ENCODE peak calls at places on chromosomes 5 and 9, in ten cellular contexts. I, Q, S, K, U, A, X, M, N and H are unnamed samples.

GRCh38 chr5:40554794-40555193 is 124.9 kb upstream of the PTGER4 start:
- DNase-seq in I (no peak), Q (no peak), S (no peak), K (no peak), U (no peak), A (no peak), X (no peak), M (no peak), N (no peak), H (no peak)

GRCh38 chr9:74942801-74943200 is 9.9 kb downstream of the C9orf40 start:
- DNase-seq in I (no peak), Q (no peak), S (no peak), K (no peak), U (no peak), A (no peak), X (no peak), M (no peak), N (no peak), H (no peak)

GRCh38 chr5:96579711-96580110 is 82.5 kb upstream of the CAST start:
- DNase-seq in I (no peak), Q (no peak), S (no peak), K (no peak), U (no peak), A (no peak), X (no peak), M (no peak), N (no peak), H (no peak)

GRCh38 chr5:177130211-177131018 is 3.2 kb upstream of the NSD1 start:
- DNase-seq in I (no peak), Q (no peak), S (no peak), K (no peak), U (no peak), A (peak; percentile 38), X (no peak), M (no peak), N (no peak), H (no peak)

GRCh38 chr5:151612689-151613427 is 21.7 kb upstream of the FAT2 start:
- DNase-seq in I (no peak), Q (no peak), S (no peak), K (no peak), U (no peak), A (no peak), X (no peak), M (no peak), N (peak; percentile 93), H (no peak)

GRCh38 chr9:93824386-93825294 is 130.5 kb downstream of the BARX1 start:
- DNase-seq in I (no peak), Q (no peak), S (no peak), K (no peak), U (no peak), A (peak; percentile 24), X (no peak), M (no peak), N (no peak), H (no peak)

GRCh38 chr5:148748702-148749101 is 77.7 kb upstream of the ADRB2 start:
- DNase-seq in I (no peak), Q (no peak), S (no peak), K (no peak), U (no peak), A (no peak), X (no peak), M (no peak), N (no peak), H (no peak)

GRCh38 chr9:116193636-116194035 is 40.0 kb downstream of the PAPPA start:
- DNase-seq in I (no peak), Q (no peak), S (no peak), K (no peak), U (no peak), A (no peak), X (peak; percentile 44), M (no peak), N (peak; percentile 68), H (no peak)

GRCh38 chr5:78647411-78647818 is 1.2 kb downstream of the LHFPL2 start:
- DNase-seq in I (peak; percentile 49), Q (no peak), S (no peak), K (no peak), U (no peak), A (peak; percentile 71), X (no peak), M (peak; percentile 46), N (no peak), H (no peak)

GRCh38 chr5:135085133-135085935 is 51.3 kb upstream of the PITX1 start:
- DNase-seq in I (no peak), Q (no peak), S (no peak), K (no peak), U (no peak), A (peak; percentile 35), X (no peak), M (no peak), N (no peak), H (no peak)

GRCh38 chr9:135039266-135039870 is 48.1 kb upstream of the OLFM1 start:
- DNase-seq in I (no peak), Q (no peak), S (no peak), K (no peak), U (no peak), A (peak; percentile 40), X (no peak), M (no peak), N (no peak), H (no peak)

GRCh38 chr5:1173485-1174070 is 27.8 kb upstream of the SLC6A19 start:
- DNase-seq in I (no peak), Q (no peak), S (no peak), K (no peak), U (peak; percentile 13), A (no peak), X (no peak), M (no peak), N (no peak), H (no peak)

GRCh38 chr9:129282308-129283211 is 104.5 kb upstream of the IER5L start:
- DNase-seq in I (no peak), Q (peak; percentile 26), S (no peak), K (no peak), U (peak; percentile 17), A (peak; percentile 61), X (no peak), M (peak; percentile 54), N (no peak), H (no peak)

GRCh38 chr5:142327111-142327842 is 2.5 kb upstream of the SPRY4 start:
- DNase-seq in I (peak; percentile 52), Q (no peak), S (no peak), K (no peak), U (no peak), A (peak; percentile 58), X (peak; percentile 80), M (no peak), N (no peak), H (no peak)

DNA sequence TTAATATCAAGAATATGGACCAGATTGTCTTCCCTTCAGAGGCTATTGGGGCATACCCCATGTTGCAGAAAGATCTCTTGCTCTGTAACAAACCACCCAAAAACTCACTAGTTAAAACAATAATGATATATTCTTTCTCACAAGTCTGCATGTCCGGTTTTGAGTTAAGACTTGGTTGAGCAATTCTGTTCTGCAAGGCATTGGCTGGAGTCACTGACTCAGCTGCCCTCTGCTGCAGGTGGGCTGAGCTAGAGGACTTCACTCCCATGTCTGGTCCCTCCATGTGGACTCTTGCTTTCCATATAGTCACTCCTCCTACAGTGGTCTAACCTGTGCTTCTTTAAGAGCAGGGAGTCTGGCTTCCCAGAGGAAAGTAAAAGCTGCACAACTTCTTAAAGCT is 73.4 kb downstream of the ESM1 start:
- DNase-seq in I (no peak), Q (no peak), S (no peak), K (no peak), U (no peak), A (no peak), X (no peak), M (no peak), N (no peak), H (no peak)
- H3K27me3 ChIP-seq in I (no peaks in the 10 kb centered on the region), Q (no peaks in the 10 kb centered on the region), S (no peaks in the 10 kb centered on the region), K (no peaks in the 10 kb centered on the region), U (no peaks in the 10 kb centered on the region), A (no peaks in the 10 kb centered on the region), X (no peaks in the 10 kb centered on the region), M (no peaks in the 10 kb centered on the region), N (peaks cover 3% of the 10 kb centered on the region), H (peaks cover 64% of the 10 kb centered on the region)

GRCh38 chr5:17316973-17317459 is 99.6 kb downstream of the BASP1 start:
- DNase-seq in I (no peak), Q (no peak), S (no peak), K (no peak), U (no peak), A (no peak), X (no peak), M (no peak), N (no peak), H (no peak)

GRCh38 chr5:17315710-17316221 is 98.3 kb downstream of the BASP1 start:
- DNase-seq in I (no peak), Q (no peak), S (no peak), K (no peak), U (no peak), A (no peak), X (peak; percentile 44), M (no peak), N (no peak), H (no peak)

GRCh38 chr5:17314907-17315471 is 97.6 kb downstream of the BASP1 start:
- DNase-seq in I (no peak), Q (no peak), S (no peak), K (no peak), U (no peak), A (no peak), X (no peak), M (no peak), N (no peak), H (no peak)

GRCh38 chr5:17312358-17312757 is 94.9 kb downstream of the BASP1 start:
- DNase-seq in I (no peak), Q (no peak), S (no peak), K (no peak), U (no peak), A (no peak), X (no peak), M (no peak), N (no peak), H (no peak)

GRCh38 chr5:17317499-17317898 is 100.1 kb downstream of the BASP1 start:
- DNase-seq in I (no peak), Q (no peak), S (no peak), K (no peak), U (no peak), A (no peak), X (no peak), M (no peak), N (no peak), H (no peak)
- H3K4me3 ChIP-seq in I (no peak overlapping the region), Q (no peak overlapping the region), S (no peak overlapping the region), K (no peak overlapping the region), U (no peak overlapping the region), A (no peak overlapping the region), X (no peak overlapping the region), M (no peak overlapping the region), N (no peak overlapping the region), H (no peak overlapping the region)

GRCh38 chr9:37806271-37806670 is 5.7 kb downstream of the DCAF10 start:
- DNase-seq in I (no peak), Q (no peak), S (no peak), K (no peak), U (no peak), A (no peak), X (no peak), M (no peak), N (no peak), H (no peak)
- TF ChIP-seq CTCF in I (no peak), Q (no peak), S (no peak), K (no peak), U (no peak), A (no peak), X (no peak), M (no peak), N (no peak), H (no peak)

DNA sequence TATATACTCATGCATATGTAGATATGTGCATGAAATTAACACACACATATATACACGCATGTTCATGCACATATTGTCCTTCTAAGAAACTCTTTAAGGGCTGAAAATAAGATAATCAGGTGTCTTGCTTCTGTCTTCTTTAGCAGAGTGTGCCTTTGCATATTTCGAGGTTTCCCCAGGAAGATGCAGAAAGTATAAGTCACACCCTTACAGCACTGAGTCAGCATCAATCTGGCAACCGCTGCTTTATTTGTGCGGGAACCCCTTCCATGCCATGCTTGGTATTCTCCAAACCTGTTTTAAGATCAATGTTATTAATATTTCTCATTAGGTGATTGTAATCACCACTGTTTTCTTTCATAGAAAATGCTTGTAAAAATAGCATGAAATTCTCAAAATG is 557.9 kb downstream of the CAAP1 start:
- DNase-seq in I (no peak), Q (no peak), S (no peak), K (no peak), U (no peak), A (no peak), X (no peak), M (no peak), N (no peak), H (no peak)
- H3K27me3 ChIP-seq in I (no peaks in the 10 kb centered on the region), Q (no peaks in the 10 kb centered on the region), S (no peaks in the 10 kb centered on the region), K (no peaks in the 10 kb centered on the region), U (no peaks in the 10 kb centered on the region), A (no peaks in the 10 kb centered on the region), X (no peaks in the 10 kb centered on the region), M (no peaks in the 10 kb centered on the region), N (no peaks in the 10 kb centered on the region), H (no peaks in the 10 kb centered on the region)